ENCODE peak calls at places on chromosomes 3 and 15, in four cellular contexts. J, R, Q and M are unnamed samples.

GRCh38 chr3:12959838-12960378 is 113.3 kb downstream of the IQSEC1 start:
- DNase-seq in J (no peak), Q (no peak), R (no peak), M (peak; percentile 61)

GRCh38 chr15:64623347-64624024 is 151.9 kb downstream of the RBPMS2 start:
- DNase-seq in J (no peak), Q (peak; percentile 54), R (no peak), M (no peak)

GRCh38 chr3:55795736-55796135 is 308.6 kb upstream of the WNT5A start:
- DNase-seq in R (peak; percentile 22), Q (no peak), J (no peak), M (no peak)

GRCh38 chr3:41007399-41007798 is 191.9 kb upstream of the CTNNB1 start:
- DNase-seq in Q (no peak), J (no peak), R (no peak), M (no peak)

GRCh38 chr15:68691667-68692066 is 112.9 kb downstream of the CORO2B start:
- DNase-seq in Q (no peak), J (no peak), R (peak; percentile 10), M (no peak)

GRCh38 chr3:180704532-180704931 is 25.2 kb upstream of the CCDC39 start:
- DNase-seq in Q (no peak), J (no peak), R (peak; percentile 2), M (no peak)

GRCh38 chr15:67189326-67190051 is 65.0 kb downstream of the AAGAB start:
- DNase-seq in R (no peak), J (peak; percentile 37), Q (no peak), M (no peak)

GRCh38 chr3:163863146-163863545 is 1215.2 kb downstream of the SI start:
- DNase-seq in Q (no peak), R (no peak), J (no peak), M (no peak)

GRCh38 chr3:152235709-152236298 is 32.9 kb upstream of the MBNL1 start:
- DNase-seq in Q (no peak), J (no peak), R (peak; percentile 8), M (peak; percentile 67)

GRCh38 chr15:78718842-78719241 is 77.8 kb upstream of the CHRNB4 start:
- DNase-seq in R (no peak), Q (no peak), J (no peak), M (no peak)

GRCh38 chr3:48403533-48404439 is 26.1 kb downstream of the PLXNB1 start:
- DNase-seq in Q (no peak), J (peak; percentile 39), R (no peak), M (no peak)

GRCh38 chr3:100254168-100254777 is 6.5 kb upstream of the TBC1D23 start:
- DNase-seq in R (peak; percentile 68), Q (no peak), J (peak; percentile 58), M (peak; percentile 71)
- TF ChIP-seq CREB1 in R (no peak), Q (no peak), J (no peak), M (no peak)

DNA sequence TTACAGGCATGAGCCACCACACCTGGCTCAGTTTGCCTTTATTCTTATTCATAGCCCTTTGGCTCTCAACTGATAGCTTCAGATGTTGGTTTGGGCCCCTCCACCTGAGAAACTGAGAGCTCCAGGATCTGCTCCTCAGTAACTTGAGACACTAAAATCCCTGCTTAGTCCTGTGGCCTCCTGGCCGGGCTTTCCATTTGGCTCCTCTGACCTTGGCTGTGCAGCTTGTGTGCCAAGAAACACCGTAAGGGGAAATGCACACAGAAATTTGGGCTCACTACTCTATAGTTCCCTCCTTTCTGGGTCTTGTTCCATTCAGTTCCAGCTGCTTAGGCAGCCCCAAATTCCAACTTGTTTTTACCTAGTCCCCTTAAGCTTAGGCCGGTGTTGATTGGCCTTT is 24.9 kb downstream of the NIPA2 start:
- DNase-seq in Q (no peak), J (no peak), R (no peak), M (no peak)
- TF ChIP-seq RFX5 in Q (no peak), J (no peak), R (no peak), M (no peak)

GRCh38 chr15:45185903-45186770 is 1.6 kb downstream of the SHF start:
- DNase-seq in J (no peak), Q (no peak), R (no peak), M (no peak)

GRCh38 chr15:45186771-45187577 is 792 bp downstream of the SHF start:
- DNase-seq in J (peak; percentile 69), Q (no peak), R (peak; percentile 28), M (no peak)

GRCh38 chr15:45185069-45185779 is 2.5 kb downstream of the SHF start:
- DNase-seq in Q (no peak), J (no peak), R (no peak), M (no peak)

GRCh38 chr15:45187578-45187893 is 230 bp downstream of the SHF start:
- DNase-seq in R (no peak), J (no peak), Q (no peak), M (no peak)

DNA sequence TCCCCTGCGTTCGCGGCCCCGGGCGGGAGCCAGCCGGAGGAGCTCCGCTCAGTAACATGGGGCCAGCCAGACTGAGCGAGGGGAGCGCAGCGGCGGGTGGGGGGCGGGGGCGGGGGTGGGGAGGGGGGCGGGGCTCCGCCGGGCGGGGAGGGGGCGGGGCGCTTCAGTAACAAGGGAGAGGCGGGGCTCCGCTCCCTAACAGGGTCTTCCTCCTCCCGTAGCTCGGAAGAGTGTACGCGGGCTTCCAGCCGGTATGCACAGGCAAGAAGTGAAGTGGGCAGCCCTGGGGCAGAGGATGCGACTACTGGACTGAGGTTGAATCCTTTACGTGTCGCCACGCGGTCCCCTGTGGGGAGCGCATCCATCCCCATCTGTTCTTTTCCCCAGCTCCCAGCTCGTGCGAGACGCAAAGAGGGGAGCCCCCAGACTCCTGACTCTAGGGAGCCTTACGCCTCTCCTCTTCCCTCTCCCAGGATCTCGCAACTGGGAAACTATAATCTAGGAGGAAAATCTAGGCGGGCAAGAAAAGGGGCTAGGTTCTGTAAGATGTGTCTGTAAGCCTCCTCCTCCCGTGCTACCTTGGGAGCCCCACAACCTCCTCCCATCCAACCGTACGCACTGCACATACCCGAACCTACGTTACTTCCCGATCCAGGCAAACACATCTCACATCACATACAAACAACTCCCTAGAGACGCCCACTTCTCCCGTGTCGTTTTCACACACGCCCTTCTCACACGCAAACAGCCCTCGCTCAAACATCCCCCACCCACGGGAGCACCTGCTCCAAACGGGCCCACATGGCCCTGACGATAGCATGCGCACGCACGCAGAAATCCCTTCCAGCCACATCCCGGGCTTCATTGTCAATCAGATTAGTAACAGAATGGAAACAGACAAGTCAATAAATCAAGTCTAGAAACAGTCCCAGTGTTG is at the start of gene SHF:
- DNase-seq in Q (no peak), R (peak; percentile 31), J (peak; percentile 77), M (peak; percentile 95)
- TF ChIP-seq CREB1 in Q (peak; percentile 56), R (no peak), J (no peak), M (no peak)

DNA sequence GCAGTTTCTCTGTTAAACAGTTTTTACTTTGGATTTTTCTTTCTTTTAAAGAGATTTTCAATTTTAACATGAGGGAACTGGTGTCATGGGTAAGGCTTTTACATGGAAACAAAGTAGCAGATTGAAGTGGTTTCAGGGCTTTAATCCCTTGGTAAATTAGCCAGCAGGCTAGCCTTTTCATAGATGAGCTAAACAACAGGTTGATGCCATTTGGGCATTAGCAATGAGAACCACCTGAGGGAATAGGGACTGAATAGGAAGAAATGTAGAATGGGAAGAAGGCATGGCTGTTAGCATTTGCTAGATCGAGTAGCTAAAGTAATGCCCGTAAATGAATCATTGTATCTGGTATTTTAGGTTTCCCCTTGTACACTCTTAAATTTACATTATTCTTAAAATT is 165.5 kb upstream of the MLF1 start:
- DNase-seq in Q (no peak), R (no peak), J (no peak), M (no peak)
- TF ChIP-seq RFX5 in Q (no peak), R (no peak), J (no peak), M (no peak)

GRCh38 chr15:60118564-60119080 is 114.5 kb downstream of the FOXB1 start:
- DNase-seq in J (no peak), R (no peak), Q (no peak), M (no peak)
- TF ChIP-seq CREB1 in J (no peak), R (no peak), Q (no peak), M (no peak)

DNA sequence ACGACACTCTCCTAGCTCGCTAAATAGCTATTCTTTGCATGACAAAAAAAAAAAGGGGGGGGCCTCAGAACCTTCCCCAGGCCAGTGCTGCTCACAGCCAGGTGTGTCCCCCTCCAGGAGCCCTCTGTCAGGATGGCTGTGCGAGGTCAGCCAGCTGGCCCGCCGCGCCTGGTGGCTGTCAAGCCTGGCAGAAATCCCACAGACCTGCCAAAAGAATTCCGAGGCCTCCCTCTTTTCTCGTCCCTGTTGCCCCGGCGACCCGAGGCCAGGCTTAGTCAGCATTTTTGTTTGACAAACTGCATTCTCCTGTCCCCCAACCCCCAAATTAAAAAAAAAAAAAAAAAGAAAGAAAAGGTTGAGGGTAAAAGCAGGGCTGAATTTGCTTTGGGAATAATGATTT is 61.9 kb downstream of the TM4SF4 start:
- DNase-seq in J (peak; percentile 63), Q (no peak), R (no peak), M (no peak)
- TF ChIP-seq RFX5 in J (no peak), Q (no peak), R (no peak), M (no peak)

GRCh38 chr3:71685686-71686085 is 39.5 kb downstream of the EIF4E3 start:
- DNase-seq in R (no peak), Q (no peak), J (no peak), M (no peak)

GRCh38 chr3:71684046-71684730 is 41.0 kb downstream of the EIF4E3 start:
- DNase-seq in R (no peak), Q (no peak), J (no peak), M (no peak)

GRCh38 chr3:71688121-71688520 is 37.1 kb downstream of the EIF4E3 start:
- DNase-seq in J (no peak), R (no peak), Q (no peak), M (no peak)

GRCh38 chr3:71681224-71681668 is 44.0 kb downstream of the EIF4E3 start:
- DNase-seq in R (peak; percentile 39), Q (no peak), J (peak; percentile 72), M (peak; percentile 27)

DNA sequence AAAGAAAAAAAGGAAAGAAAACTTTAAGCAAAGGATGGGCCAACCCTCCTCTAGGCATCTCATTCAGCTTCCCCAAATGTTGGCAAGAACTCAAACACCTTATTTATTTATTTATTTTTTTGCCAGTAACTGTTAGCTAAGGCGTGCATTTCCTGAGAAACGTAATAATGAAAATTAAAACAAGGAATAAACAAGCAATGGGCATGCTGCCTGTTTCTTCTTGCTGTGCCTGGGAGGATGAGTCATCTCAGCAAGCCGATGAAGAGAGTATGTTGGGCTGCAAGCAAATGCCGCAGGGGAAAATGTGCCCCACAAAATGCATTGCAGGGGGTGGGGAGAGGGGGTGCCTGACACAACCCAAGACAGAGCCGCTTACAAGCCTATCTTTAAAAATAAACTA is 40.5 kb downstream of the EIF4E3 start:
- DNase-seq in Q (no peak), J (no peak), R (no peak), M (no peak)
- TF ChIP-seq CREB1 in Q (no peak), J (no peak), R (no peak), M (no peak)